ENCODE peak calls at places on chromosomes 6 and 20, in seven cellular contexts. K is activated CD8-positive, alpha-beta memory T cell treated with anti-CD3 and anti-CD28 coated beads, Interleukin-2, amount 10 ng/mL, durations not matched to agents 7 days and 5 days; M is mucosa of descending colon; I is heart right ventricle; L is heart left ventricle; C is effector memory CD8-positive, alpha-beta T cell; A is PC-3. U is an unnamed sample.

GRCh38 chr6:122438975-122439374 is 32.6 kb downstream of the SERINC1 start:
- ATAC-seq in A (no peak), K (no peak), L (peak; percentile 52), I (no peak), M (no peak), C (no peak), U (no peak)

GRCh38 chr6:139080255-139080920 is 51.8 kb downstream of the ABRACL start:
- ATAC-seq in M (no peak), A (peak; percentile 98), I (peak; percentile 92), K (no peak), L (peak; percentile 90), C (no peak), U (no peak)

GRCh38 chr20:46546936-46547335 is 3.5 kb downstream of the OCSTAMP start:
- ATAC-seq in M (no peak), A (no peak), L (no peak), K (no peak), I (no peak), C (no peak), U (no peak)

GRCh38 chr6:41655706-41656668 is 17.7 kb downstream of the MDFI start:
- ATAC-seq in I (peak; percentile 70), C (no peak), M (no peak), L (peak; percentile 39), K (no peak), A (peak; percentile 59), U (no peak)

GRCh38 chr6:92114797-92115196 is 1304.6 kb downstream of the EPHA7 start:
- ATAC-seq in L (no peak), I (no peak), A (no peak), C (no peak), M (no peak), K (no peak), U (no peak)

GRCh38 chr20:36082516-36082915 is 72.0 kb upstream of the EPB41L1 start:
- ATAC-seq in M (no peak), I (no peak), K (no peak), A (no peak), L (no peak), C (no peak), U (no peak)

GRCh38 chr6:44388135-44388487 is 605 bp downstream of the CDC5L start:
- ATAC-seq in I (peak; percentile 17), C (no peak), M (peak; percentile 6), A (no peak), L (no peak), K (no peak), U (peak; percentile 29)

GRCh38 chr6:166598441-166599138 is 12.1 kb upstream of the RAMACL start:
- ATAC-seq in A (no peak), C (no peak), K (no peak), L (peak; percentile 91), M (peak; percentile 55), I (peak; percentile 87), U (peak; percentile 78)

GRCh38 chr6:145829102-145829501 is 14.5 kb upstream of the FBXO30 start:
- ATAC-seq in A (no peak), I (peak; percentile 72), C (no peak), L (peak; percentile 86), M (no peak), K (no peak), U (no peak)

GRCh38 chr20:25145131-25145530 is 50.4 kb upstream of the ENTPD6 start:
- ATAC-seq in I (peak; percentile 42), M (no peak), K (no peak), A (no peak), L (peak; percentile 73), C (no peak), U (no peak)

GRCh38 chr6:1130692-1131091 is 181.2 kb upstream of the FOXQ1 start:
- ATAC-seq in C (no peak), K (no peak), A (no peak), L (peak; percentile 51), I (peak; percentile 78), M (no peak), U (no peak)

GRCh38 chr6:51934098-51934497 is 153.3 kb downstream of the PKHD1 start:
- ATAC-seq in L (no peak), A (no peak), M (no peak), K (no peak), I (no peak), C (no peak), U (peak; percentile 65)